ENCODE peak calls at places on chromosomes 12 and 14, in five cellular contexts. R, K, G, T and L are unnamed samples. For H3K27me3, the result is how much of the 10 kb centered on the place peaks cover.

GRCh38 chr12:40106202-40106533 is 287 bp upstream of the SLC2A13 start:
- DNase-seq in R (no peak), T (no peak), G (no peak), K (no peak), L (no peak)

GRCh38 chr14:73861060-73861459 is 9.4 kb downstream of the PTGR2 start:
- DNase-seq in G (peak), R (no peak), K (no peak), T (no peak), L (no peak)

GRCh38 chr14:73754911-73755360 is 40.8 kb upstream of the PNMA1 start:
- DNase-seq in T (no peak), R (peak), K (peak), G (no peak), L (peak)

GRCh38 chr12:108826115-108826806 is 31.1 kb downstream of the SSH1 start:
- DNase-seq in R (no peak), G (no peak), T (no peak), K (no peak), L (no peak)

GRCh38 chr12:130195369-130195768 is 33.1 kb downstream of the FZD10 start:
- DNase-seq in R (no peak), K (peak), T (no peak), G (no peak), L (no peak)

GRCh38 chr12:112018571-112019237 is 5.5 kb downstream of the ERP29 start:
- DNase-seq in T (no peak), G (no peak), K (no peak), R (no peak), L (no peak)

GRCh38 chr14:89625208-89625987 is 208.4 kb upstream of the FOXN3 start:
- DNase-seq in T (no peak), G (no peak), R (no peak), K (no peak), L (no peak)

GRCh38 chr12:88242161-88242925 is 100.2 kb downstream of the TMTC3 start:
- DNase-seq in K (no peak), G (no peak), R (no peak), T (no peak), L (no peak)

GRCh38 chr12:75443709-75444108 is 36.8 kb upstream of the GLIPR1 start:
- DNase-seq in R (no peak), K (no peak), G (no peak), T (no peak), L (no peak)

GRCh38 chr12:118025168-118025567 is 8.7 kb downstream of the RFC5 start:
- DNase-seq in R (no peak), T (no peak), K (no peak), G (no peak), L (no peak)

GRCh38 chr14:94575730-94576585 is 5.3 kb upstream of the SERPINA5 start:
- DNase-seq in R (no peak), K (peak), T (no peak), G (no peak), L (no peak)

GRCh38 chr12:131012279-131013069 is 58.8 kb downstream of the ADGRD1 start:
- DNase-seq in R (no peak), K (no peak), G (no peak), T (no peak), L (no peak)

GRCh38 chr12:116673713-116674112 is 64.2 kb downstream of the SPRING1 start:
- DNase-seq in G (peak), T (no peak), R (no peak), K (no peak), L (peak)

GRCh38 chr12:65459545-65459944 is 181.1 kb downstream of the MSRB3 start:
- DNase-seq in R (no peak), K (no peak), T (no peak), G (no peak), L (no peak)

GRCh38 chr14:32727827-32728226 is 210.9 kb upstream of the NPAS3 start:
- DNase-seq in K (no peak), R (no peak), G (no peak), T (no peak), L (no peak)

GRCh38 chr12:53208877-53209463 is 1.9 kb upstream of the ITGB7 start:
- DNase-seq in T (no peak), G (no peak), K (no peak), R (no peak), L (peak)

GRCh38 chr12:89547116-89547515 is 21.3 kb upstream of the POC1B start:
- DNase-seq in G (no peak), R (no peak), T (no peak), K (no peak), L (no peak)
- H3K27me3 ChIP-seq in G (under half), R (under half), T (under half), K (under half), L (under half)

GRCh38 chr12:76679778-76680177 is 84.1 kb upstream of the ZDHHC17 start:
- DNase-seq in T (no peak), K (no peak), G (no peak), R (no peak), L (no peak)

GRCh38 chr12:76678992-76679391 is 84.9 kb upstream of the ZDHHC17 start:
- DNase-seq in T (no peak), R (no peak), K (no peak), G (no peak), L (no peak)

GRCh38 chr12:76685246-76685678 is 78.7 kb upstream of the ZDHHC17 start:
- DNase-seq in R (no peak), G (no peak), T (no peak), K (no peak), L (peak)

DNA sequence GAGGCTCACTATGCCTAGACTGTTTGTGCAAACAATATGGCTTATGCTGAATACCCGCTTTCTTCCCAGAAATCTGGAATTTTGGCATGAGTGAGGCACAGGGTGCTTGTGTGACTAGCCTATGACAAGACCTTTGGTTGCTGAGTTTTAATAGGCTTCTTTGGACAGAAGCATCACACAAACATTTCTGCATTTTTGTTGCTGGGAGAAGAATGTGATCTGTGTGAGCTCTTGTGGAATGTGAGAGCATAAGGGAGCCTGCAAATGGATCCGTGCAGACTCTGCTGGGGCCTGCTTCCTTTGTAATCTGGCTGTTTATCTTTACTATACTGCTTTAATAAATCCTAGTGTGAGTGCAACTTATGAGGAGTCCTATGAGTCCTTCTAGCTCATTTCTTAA is 83.0 kb upstream of the ZDHHC17 start:
- DNase-seq in G (no peak), T (no peak), R (no peak), K (no peak), L (no peak)
- TF ChIP-seq POLR2AphosphoS5 in G (no peak), T (no peak), R (no peak), K (no peak), L (no peak)

DNA sequence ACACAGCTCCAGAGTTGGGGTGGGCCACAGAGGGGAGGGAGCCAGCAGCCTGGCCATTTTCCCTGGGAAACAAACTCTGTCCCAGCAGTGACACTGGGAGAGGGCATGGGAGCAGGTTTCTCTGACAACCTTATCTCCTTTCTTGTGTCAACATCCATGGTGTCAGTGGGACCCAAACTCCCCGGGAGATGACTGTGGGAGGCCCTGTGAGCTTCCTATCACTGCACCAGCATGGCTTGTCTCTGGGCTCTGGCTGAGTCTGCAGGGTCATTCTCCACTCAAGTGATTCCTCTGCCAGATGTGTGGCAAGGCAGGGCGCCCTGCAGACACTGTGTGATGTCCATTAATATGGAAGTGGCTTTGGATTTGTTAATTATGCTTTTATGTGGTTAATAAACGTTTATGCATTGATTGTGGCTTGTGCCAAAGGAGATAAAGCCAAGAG is 10.1 kb downstream of the LRTM2 start:
- DNase-seq in G (no peak), T (no peak), K (no peak), R (no peak), L (no peak)
- H3K27me3 ChIP-seq in G (under half), T (under half), K (half or more), R (under half), L (under half)

GRCh38 chr12:54684636-54685630 is 36.8 kb upstream of the DCD start:
- DNase-seq in G (no peak), T (peak), K (peak), R (peak), L (peak)

GRCh38 chr12:54692353-54692752 is 44.2 kb upstream of the DCD start:
- DNase-seq in T (no peak), R (no peak), K (no peak), G (no peak), L (no peak)

GRCh38 chr12:54689984-54690383 is 41.8 kb upstream of the DCD start:
- DNase-seq in K (no peak), T (no peak), R (no peak), G (no peak), L (peak)

GRCh38 chr12:54688309-54689033 is 40.3 kb upstream of the DCD start:
- DNase-seq in K (peak), R (no peak), T (no peak), G (no peak), L (no peak)

DNA sequence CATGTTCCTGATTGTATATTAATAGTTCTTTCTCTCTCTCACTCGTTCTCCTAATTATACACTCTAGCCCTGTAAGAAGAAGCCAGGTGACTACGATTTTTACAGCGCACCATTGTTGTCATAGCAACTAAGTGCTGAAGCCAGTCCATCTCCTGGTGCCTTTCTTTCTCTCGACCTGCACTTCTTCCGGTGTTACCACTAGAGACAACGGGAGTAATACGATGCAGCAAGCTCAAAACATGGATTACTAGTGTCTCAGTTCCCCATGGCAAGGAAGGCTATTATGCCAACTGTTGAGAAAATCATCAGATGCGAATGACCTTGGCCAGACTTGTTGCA is 40.8 kb upstream of the DCD start:
- DNase-seq in K (no peak), T (no peak), G (no peak), R (no peak), L (peak)
- TF ChIP-seq POLR2AphosphoS5 in K (no peak), T (no peak), G (no peak), R (no peak), L (no peak)

DNA sequence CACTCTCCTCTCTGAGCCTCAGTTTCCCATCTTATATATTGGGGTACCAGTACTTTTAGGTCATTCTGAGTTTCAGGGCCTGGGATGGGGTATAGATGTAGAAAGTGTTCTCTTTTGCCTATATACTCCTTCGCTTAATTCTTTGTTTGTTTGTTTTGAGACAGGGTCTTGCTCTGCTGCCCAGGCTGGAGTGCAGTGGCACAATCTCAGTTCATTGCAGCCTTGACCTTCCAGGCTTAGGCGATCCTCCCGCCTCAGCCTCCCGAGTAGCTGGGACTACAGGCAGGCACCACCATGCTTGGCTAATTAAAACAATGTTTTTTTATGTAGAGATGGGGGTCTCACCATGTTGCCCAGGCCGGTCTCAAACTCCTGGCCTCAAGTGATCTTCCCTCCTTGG is 152.1 kb downstream of the AACS start:
- DNase-seq in K (no peak), G (no peak), T (no peak), R (no peak), L (no peak)
- H3K27me3 ChIP-seq in K (under half), G (under half), T (under half), R (under half), L (under half)